ENCODE peak calls at places on chromosomes 16 and 17, in five cellular contexts. One of them, this sample, is unnamed.

GRCh38 chr17:48725294-48726064 is 2.5 kb downstream of the PRAC2 start:
- DNase-seq in CD4-positive, alpha-beta T cell: no peak
- DNase-seq in head of caudate nucleus: no peak
- DNase-seq in aorta: peak
- DNase-seq in pulmonary artery endothelial cell: no peak
- DNase-seq in this sample: no peak

GRCh38 chr17:53426505-53426904 is 396.2 kb upstream of the KIF2B start:
- DNase-seq in pulmonary artery endothelial cell: no peak
- DNase-seq in CD4-positive, alpha-beta T cell: no peak
- DNase-seq in head of caudate nucleus: no peak
- DNase-seq in aorta: no peak
- DNase-seq in this sample: no peak

GRCh38 chr17:2025622-2026309 is 632 bp upstream of the RTN4RL1 start:
- DNase-seq in pulmonary artery endothelial cell: no peak
- DNase-seq in head of caudate nucleus: peak
- DNase-seq in aorta: peak
- DNase-seq in CD4-positive, alpha-beta T cell: peak
- DNase-seq in this sample: no peak

GRCh38 chr16:66605177-66605999 is 884 bp downstream of the CMTM3 start:
- DNase-seq in pulmonary artery endothelial cell: no peak
- DNase-seq in aorta: peak
- DNase-seq in head of caudate nucleus: peak
- DNase-seq in CD4-positive, alpha-beta T cell: peak
- DNase-seq in this sample: no peak

GRCh38 chr16:50068550-50068949 is 2.8 kb downstream of the HEATR3 start:
- DNase-seq in aorta: no peak
- DNase-seq in pulmonary artery endothelial cell: no peak
- DNase-seq in CD4-positive, alpha-beta T cell: no peak
- DNase-seq in head of caudate nucleus: no peak
- DNase-seq in this sample: no peak

GRCh38 chr17:78645421-78646295 is 68.5 kb upstream of the DNAH17 start:
- DNase-seq in pulmonary artery endothelial cell: no peak
- DNase-seq in CD4-positive, alpha-beta T cell: peak
- DNase-seq in head of caudate nucleus: peak
- DNase-seq in aorta: peak
- DNase-seq in this sample: no peak

GRCh38 chr17:59416184-59416583 is 84.7 kb downstream of the YPEL2 start:
- DNase-seq in CD4-positive, alpha-beta T cell: no peak
- DNase-seq in head of caudate nucleus: no peak
- DNase-seq in pulmonary artery endothelial cell: no peak
- DNase-seq in aorta: no peak
- DNase-seq in this sample: no peak

GRCh38 chr17:83129676-83130075 is 50.3 kb downstream of the METRNL start:
- DNase-seq in head of caudate nucleus: no peak
- DNase-seq in pulmonary artery endothelial cell: no peak
- DNase-seq in aorta: peak
- DNase-seq in CD4-positive, alpha-beta T cell: no peak
- DNase-seq in this sample: no peak

GRCh38 chr17:61511480-61512182 is 59.4 kb downstream of the TBX4 start:
- DNase-seq in pulmonary artery endothelial cell: no peak
- DNase-seq in CD4-positive, alpha-beta T cell: no peak
- DNase-seq in aorta: no peak
- DNase-seq in head of caudate nucleus: no peak
- DNase-seq in this sample: no peak

GRCh38 chr17:64262422-64263260 is at the start of gene TEX2:
- DNase-seq in CD4-positive, alpha-beta T cell: peak
- DNase-seq in aorta: peak
- DNase-seq in head of caudate nucleus: peak
- DNase-seq in pulmonary artery endothelial cell: no peak
- DNase-seq in this sample: no peak